ENCODE peak calls at places on chromosomes 5 and 9, in four cellular contexts. One of them, this sample, is unnamed.

GRCh38 chr9:83061036-83061435 is 1.9 kb downstream of the RASEF start:
- DNase-seq in HTR-8/SVneo: no peak
- DNase-seq in DND-41: no peak
- DNase-seq in right atrium auricular region: no peak
- DNase-seq in this sample: no peak

GRCh38 chr5:80656425-80656824 is 1.6 kb upstream of the DHFR start:
- DNase-seq in HTR-8/SVneo: no peak
- DNase-seq in DND-41: no peak
- DNase-seq in right atrium auricular region: no peak
- DNase-seq in this sample: no peak

GRCh38 chr9:10059044-10059443 is 553.8 kb downstream of the PTPRD start:
- DNase-seq in HTR-8/SVneo: no peak
- DNase-seq in DND-41: no peak
- DNase-seq in right atrium auricular region: no peak
- DNase-seq in this sample: no peak

GRCh38 chr5:170818222-170818621 is 34.7 kb downstream of the GABRP start:
- DNase-seq in HTR-8/SVneo: no peak
- DNase-seq in DND-41: no peak
- DNase-seq in right atrium auricular region: no peak
- DNase-seq in this sample: no peak

GRCh38 chr5:147223951-147224791 is 10.7 kb upstream of the STK32A start:
- DNase-seq in HTR-8/SVneo: peak; percentile 27
- DNase-seq in DND-41: no peak
- DNase-seq in right atrium auricular region: no peak
- DNase-seq in this sample: no peak

GRCh38 chr5:99000878-99001277 is 72.1 kb upstream of the CHD1 start:
- DNase-seq in HTR-8/SVneo: no peak
- DNase-seq in DND-41: no peak
- DNase-seq in right atrium auricular region: no peak
- DNase-seq in this sample: no peak

GRCh38 chr9:134166374-134166773 is 2.0 kb upstream of the RNU6ATAC start:
- DNase-seq in HTR-8/SVneo: no peak
- DNase-seq in DND-41: no peak
- DNase-seq in right atrium auricular region: no peak
- DNase-seq in this sample: no peak

GRCh38 chr5:16888694-16889124 is 47.4 kb downstream of the MYO10 start:
- DNase-seq in HTR-8/SVneo: no peak
- DNase-seq in DND-41: no peak
- DNase-seq in right atrium auricular region: no peak
- DNase-seq in this sample: no peak

GRCh38 chr5:153562189-153562588 is 71.7 kb downstream of the GRIA1 start:
- DNase-seq in HTR-8/SVneo: peak; percentile 18
- DNase-seq in DND-41: no peak
- DNase-seq in right atrium auricular region: no peak
- DNase-seq in this sample: no peak

GRCh38 chr5:157219491-157220271 is 39.0 kb downstream of the ITK start:
- DNase-seq in HTR-8/SVneo: no peak
- DNase-seq in DND-41: no peak
- DNase-seq in right atrium auricular region: no peak
- DNase-seq in this sample: peak; percentile 70

GRCh38 chr5:176355400-176356178 is 6.0 kb downstream of the KIAA1191 start:
- DNase-seq in HTR-8/SVneo: no peak
- DNase-seq in DND-41: no peak
- DNase-seq in right atrium auricular region: no peak
- DNase-seq in this sample: no peak

GRCh38 chr5:58114324-58114723 is 345.6 kb downstream of the PLK2 start:
- DNase-seq in HTR-8/SVneo: no peak
- DNase-seq in DND-41: no peak
- DNase-seq in right atrium auricular region: no peak
- DNase-seq in this sample: no peak

GRCh38 chr9:37229455-37229854 is 109.1 kb downstream of the ZCCHC7 start:
- DNase-seq in HTR-8/SVneo: no peak
- DNase-seq in DND-41: no peak
- DNase-seq in right atrium auricular region: no peak
- DNase-seq in this sample: no peak

GRCh38 chr5:154058055-154059038 is 19.6 kb downstream of the MFAP3 start:
- DNase-seq in HTR-8/SVneo: no peak
- DNase-seq in DND-41: peak; percentile 9
- DNase-seq in right atrium auricular region: no peak
- DNase-seq in this sample: no peak

GRCh38 chr9:98117984-98118639 is 910 bp downstream of the TRIM14 start:
- DNase-seq in HTR-8/SVneo: peak; percentile 54
- DNase-seq in DND-41: peak; percentile 51
- DNase-seq in right atrium auricular region: no peak
- DNase-seq in this sample: peak; percentile 42

GRCh38 chr5:178182158-178182876 is 4.9 kb downstream of the GMCL2 start:
- DNase-seq in HTR-8/SVneo: no peak
- DNase-seq in DND-41: no peak
- DNase-seq in right atrium auricular region: no peak
- DNase-seq in this sample: no peak

GRCh38 chr5:54874337-54875021 is 110.9 kb downstream of the ESM1 start:
- DNase-seq in HTR-8/SVneo: no peak
- DNase-seq in DND-41: no peak
- DNase-seq in right atrium auricular region: no peak
- DNase-seq in this sample: no peak

GRCh38 chr9:105647595-105648349 is 14.5 kb upstream of the TAL2 start:
- DNase-seq in HTR-8/SVneo: no peak
- DNase-seq in DND-41: no peak
- DNase-seq in right atrium auricular region: no peak
- DNase-seq in this sample: no peak

GRCh38 chr5:59712836-59713487 is 180.6 kb downstream of the PDE4D start:
- DNase-seq in HTR-8/SVneo: no peak
- DNase-seq in DND-41: peak; percentile 20
- DNase-seq in right atrium auricular region: no peak
- DNase-seq in this sample: no peak